ENCODE peak calls at places on chromosomes 6 and 20, in eight cellular contexts. L is effector CD4-positive, alpha-beta T cell; S is GM10248; Q is stimulated activated CD8-positive, alpha-beta memory T cell treated with anti-CD3 and anti-CD28 coated beads, Interleukin-15, amount 100 ng/mL, for 24 hours; B is NCI-H1417; V is activated gamma-delta T cell; M is HS-5; W is stimulated activated CD4-positive, alpha-beta T cell treated with anti-CD3 and anti-CD28 coated beads, Interleukin-12 subunit alpha, Interleukin-12 subunit beta, amount 100 ng/mL, for 24 hours. T is an unnamed sample.

GRCh38 chr6:107488875-107489635 is 862 bp upstream of the SOBP start:
- DNase-seq in L (no peak), S (peak; percentile 39), Q (no peak), B (no peak), V (no peak), M (no peak), W (no peak), T (peak; percentile 56)

GRCh38 chr6:36625161-36625919 is 31.2 kb downstream of the SRSF3 start:
- DNase-seq in L (no peak), S (no peak), Q (no peak), B (peak; percentile 86), V (no peak), M (no peak), W (no peak), T (no peak)

GRCh38 chr6:134093007-134093573 is 40.7 kb upstream of the SLC2A12 start:
- DNase-seq in L (no peak), S (no peak), Q (no peak), B (no peak), V (no peak), M (no peak), W (no peak), T (no peak)

GRCh38 chr20:17469631-17470030 is 61.5 kb downstream of the BFSP1 start:
- DNase-seq in L (no peak), S (no peak), Q (no peak), B (no peak), V (no peak), M (no peak), W (no peak), T (no peak)

GRCh38 chr20:19735446-19735845 is 22.6 kb upstream of the RIN2 start:
- DNase-seq in L (no peak), S (no peak), Q (no peak), B (no peak), V (no peak), M (peak; percentile 82), W (no peak), T (no peak)

GRCh38 chr20:58868795-58869194 is 16.3 kb downstream of the GNAS start:
- DNase-seq in L (no peak), S (no peak), Q (no peak), B (no peak), V (no peak), M (no peak), W (no peak), T (no peak)

GRCh38 chr20:3116341-3116740 is 31.8 kb upstream of the AVP start:
- DNase-seq in L (no peak), S (no peak), Q (no peak), B (no peak), V (no peak), M (no peak), W (no peak), T (no peak)

GRCh38 chr20:51492167-51493092 is 50.1 kb downstream of the NFATC2 start:
- DNase-seq in L (no peak), S (no peak), Q (no peak), B (no peak), V (no peak), M (no peak), W (no peak), T (no peak)

GRCh38 chr20:34873583-34874093 is 982 bp upstream of the GGT7 start:
- DNase-seq in L (no peak), S (no peak), Q (no peak), B (no peak), V (no peak), M (no peak), W (no peak), T (no peak)

GRCh38 chr20:15375836-15376235 is 1038.4 kb upstream of the FLRT3 start:
- DNase-seq in L (no peak), S (no peak), Q (no peak), B (no peak), V (no peak), M (no peak), W (no peak), T (no peak)

GRCh38 chr6:126983779-126984178 is 134.7 kb upstream of the RSPO3 start:
- DNase-seq in L (no peak), S (no peak), Q (no peak), B (no peak), V (no peak), M (no peak), W (no peak), T (no peak)

GRCh38 chr6:24126586-24127192 is 674 bp downstream of the NRSN1 start:
- DNase-seq in L (no peak), S (peak; percentile 46), Q (no peak), B (no peak), V (no peak), M (no peak), W (no peak), T (peak; percentile 72)

GRCh38 chr6:36717871-36718540 is 20.4 kb downstream of the RAB44 start:
- DNase-seq in L (no peak), S (no peak), Q (no peak), B (no peak), V (no peak), M (no peak), W (no peak), T (no peak)

GRCh38 chr6:85464722-85465150 is 14.9 kb downstream of the NT5E start:
- DNase-seq in L (no peak), S (no peak), Q (no peak), B (no peak), V (no peak), M (peak; percentile 98), W (no peak), T (no peak)

GRCh38 chr20:22796465-22797077 is 212.2 kb upstream of the FOXA2 start:
- DNase-seq in L (no peak), S (no peak), Q (no peak), B (no peak), V (no peak), M (no peak), W (no peak), T (no peak)

GRCh38 chr6:167550936-167551633 is 226.2 kb downstream of the TTLL2 start:
- DNase-seq in L (no peak), S (no peak), Q (no peak), B (no peak), V (no peak), M (no peak), W (no peak), T (no peak)

GRCh38 chr6:103983860-103984259 is 875.9 kb downstream of the HACE1 start:
- DNase-seq in L (no peak), S (no peak), Q (no peak), B (no peak), V (no peak), M (peak; percentile 64), W (no peak), T (no peak)

GRCh38 chr6:34696189-34696738 is 303 bp downstream of the ILRUN start:
- DNase-seq in L (no peak), S (no peak), Q (peak; percentile 13), B (peak; percentile 46), V (peak; percentile 38), M (no peak), W (no peak), T (no peak)

GRCh38 chr6:96391776-96392175 is 129.8 kb upstream of the UFL1 start:
- DNase-seq in L (no peak), S (no peak), Q (no peak), B (peak; percentile 96), V (no peak), M (no peak), W (no peak), T (no peak)

GRCh38 chr20:20603339-20603990 is 109.0 kb downstream of the RALGAPA2 start:
- DNase-seq in L (no peak), S (peak; percentile 77), Q (no peak), B (peak; percentile 91), V (no peak), M (no peak), W (no peak), T (peak; percentile 71)

GRCh38 chr6:159701413-159701999 is 8.5 kb upstream of the SOD2 start:
- DNase-seq in L (no peak), S (no peak), Q (no peak), B (no peak), V (no peak), M (peak; percentile 95), W (no peak), T (no peak)

GRCh38 chr6:135267085-135267484 is 86.0 kb downstream of the MYB start:
- DNase-seq in L (no peak), S (no peak), Q (no peak), B (peak; percentile 72), V (no peak), M (no peak), W (no peak), T (no peak)

GRCh38 chr6:165807249-165807951 is 144.4 kb upstream of the PDE10A start:
- DNase-seq in L (no peak), S (no peak), Q (no peak), B (no peak), V (no peak), M (no peak), W (no peak), T (no peak)

GRCh38 chr20:51221791-51222408 is 199.0 kb upstream of the KCNG1 start:
- DNase-seq in L (no peak), S (no peak), Q (no peak), B (no peak), V (no peak), M (peak; percentile 92), W (no peak), T (no peak)

GRCh38 chr20:22511943-22512910 is 72.1 kb downstream of the FOXA2 start:
- DNase-seq in L (no peak), S (no peak), Q (no peak), B (no peak), V (no peak), M (peak; percentile 73), W (no peak), T (no peak)

GRCh38 chr6:168865-169455 is 123.3 kb upstream of the DUSP22 start:
- DNase-seq in L (no peak), S (no peak), Q (no peak), B (peak; percentile 71), V (no peak), M (no peak), W (no peak), T (peak; percentile 46)

GRCh38 chr20:46308258-46309157 is at the start of gene CDH22:
- DNase-seq in L (peak; percentile 6), S (peak; percentile 64), Q (no peak), B (peak; percentile 77), V (no peak), M (no peak), W (no peak), T (peak; percentile 78)

GRCh38 chr20:34111057-34111711 is 859 bp downstream of the EIF2S2 start:
- DNase-seq in L (no peak), S (no peak), Q (no peak), B (no peak), V (no peak), M (no peak), W (no peak), T (no peak)

GRCh38 chr20:38745757-38746156 is 2.5 kb upstream of the ACTR5 start:
- DNase-seq in L (no peak), S (no peak), Q (no peak), B (no peak), V (no peak), M (no peak), W (no peak), T (no peak)

GRCh38 chr6:149854532-149854931 is 9.6 kb downstream of the LRP11 start:
- DNase-seq in L (no peak), S (no peak), Q (no peak), B (no peak), V (no peak), M (no peak), W (no peak), T (no peak)

GRCh38 chr20:48335421-48336090 is 492.2 kb downstream of the PREX1 start:
- DNase-seq in L (no peak), S (no peak), Q (no peak), B (no peak), V (no peak), M (no peak), W (no peak), T (no peak)

GRCh38 chr20:17859616-17860232 is 108.9 kb downstream of the SNX5 start:
- DNase-seq in L (no peak), S (peak; percentile 62), Q (no peak), B (peak; percentile 25), V (no peak), M (no peak), W (no peak), T (peak; percentile 50)

GRCh38 chr6:15682965-15683822 is 20.4 kb upstream of the DTNBP1 start:
- DNase-seq in L (no peak), S (peak; percentile 34), Q (no peak), B (no peak), V (no peak), M (no peak), W (no peak), T (no peak)

GRCh38 chr6:144305985-144306384 is 20.9 kb downstream of the UTRN start:
- DNase-seq in L (no peak), S (peak; percentile 34), Q (no peak), B (no peak), V (no peak), M (no peak), W (no peak), T (peak; percentile 38)

T was measured in GM20000.